ENCODE peak calls at places on chromosome 22, in six cellular contexts. Q is H9, A is adrenal gland, E is thoracic aorta, W is foreskin keratinocyte, S is progenitor cell of endocrine pancreas. L is an unnamed sample.

GRCh38 chr22:21802056-21802455 is 65.4 kb downstream of the MAPK1 start:
- DNase-seq in Q (no peak), A (no peak), E (no peak), W (no peak), S (no peak), L (no peak)

GRCh38 chr22:47157486-47158270 is 395.2 kb downstream of the TBC1D22A start:
- DNase-seq in Q (no peak), A (no peak), E (no peak), W (no peak), S (no peak), L (no peak)

GRCh38 chr22:21000215-21000986 is 1.5 kb downstream of the THAP7 start:
- DNase-seq in Q (no peak), A (no peak), E (no peak), W (no peak), S (no peak), L (no peak)

GRCh38 chr22:22342697-22343602 is 98.4 kb downstream of the VPREB1 start:
- DNase-seq in Q (peak; percentile 93), A (peak; percentile 55), E (no peak), W (peak; percentile 72), S (peak; percentile 93), L (no peak)

GRCh38 chr22:40463017-40463631 is 92.7 kb downstream of the SGSM3 start:
- DNase-seq in Q (no peak), A (no peak), E (no peak), W (no peak), S (no peak), L (no peak)

GRCh38 chr22:41526802-41527799 is 17.2 kb downstream of the POLR3H start:
- DNase-seq in Q (peak; percentile 63), A (peak; percentile 68), E (no peak), W (no peak), S (no peak), L (no peak)

GRCh38 chr22:41562461-41562860 is 1.7 kb downstream of the CSDC2 start:
- DNase-seq in Q (no peak), A (no peak), E (no peak), W (no peak), S (no peak), L (no peak)

GRCh38 chr22:17271711-17272451 is 52.6 kb upstream of the ADA2 start:
- DNase-seq in Q (no peak), A (no peak), E (no peak), W (no peak), S (no peak), L (no peak)

GRCh38 chr22:46761017-46761416 is 1.4 kb upstream of the TBC1D22A start:
- DNase-seq in Q (no peak), A (no peak), E (no peak), W (no peak), S (no peak), L (no peak)

GRCh38 chr22:30695351-30695762 is 683 bp downstream of the OSBP2 start:
- DNase-seq in Q (peak; percentile 35), A (no peak), E (no peak), W (no peak), S (no peak), L (no peak)

GRCh38 chr22:25728064-25728463 is 13.9 kb upstream of the MYO18B start:
- DNase-seq in Q (no peak), A (no peak), E (no peak), W (no peak), S (no peak), L (no peak)

GRCh38 chr22:32378703-32379272 is 21.1 kb downstream of the RFPL3 start:
- DNase-seq in Q (peak; percentile 81), A (peak; percentile 17), E (no peak), W (peak; percentile 33), S (peak; percentile 26), L (no peak)

GRCh38 chr22:31628969-31629723 is 32.9 kb downstream of the PISD start:
- DNase-seq in Q (peak; percentile 28), A (no peak), E (no peak), W (no peak), S (no peak), L (no peak)

GRCh38 chr22:46737976-46738641 is at the start of gene CERK:
- DNase-seq in Q (peak; percentile 61), A (peak; percentile 81), E (no peak), W (no peak), S (peak; percentile 34), L (peak; percentile 66)

GRCh38 chr22:41445171-41446056 is 1.2 kb downstream of the TOB2 start:
- DNase-seq in Q (peak; percentile 45), A (peak; percentile 55), E (no peak), W (peak; percentile 31), S (no peak), L (no peak)

GRCh38 chr22:39117585-39118191 is 20.6 kb downstream of the APOBEC3H start:
- DNase-seq in Q (peak; percentile 62), A (peak; percentile 73), E (no peak), W (peak; percentile 28), S (no peak), L (no peak)

GRCh38 chr22:42083119-42083518 is 3.6 kb downstream of the SMDT1 start:
- DNase-seq in Q (no peak), A (no peak), E (no peak), W (no peak), S (no peak), L (no peak)

GRCh38 chr22:49573109-49573765 is 254.4 kb downstream of the BRD1 start:
- DNase-seq in Q (peak; percentile 12), A (no peak), E (no peak), W (no peak), S (no peak), L (no peak)

GRCh38 chr22:47032956-47033647 is 270.7 kb downstream of the TBC1D22A start:
- DNase-seq in Q (no peak), A (no peak), E (no peak), W (peak; percentile 60), S (no peak), L (no peak)

GRCh38 chr22:33389927-33390326 is 331.7 kb upstream of the SYN3 start:
- DNase-seq in Q (no peak), A (no peak), E (no peak), W (no peak), S (no peak), L (no peak)

GRCh38 chr22:41880653-41881052 is 34.2 kb downstream of the SHISA8 start:
- DNase-seq in Q (no peak), A (no peak), E (no peak), W (no peak), S (no peak), L (no peak)

GRCh38 chr22:30206964-30207363 is 39.6 kb downstream of the LIF start:
- DNase-seq in Q (peak; percentile 55), A (peak; percentile 79), E (no peak), W (peak; percentile 86), S (no peak), L (peak; percentile 53)

GRCh38 chr22:32103648-32104326 is 55.3 kb downstream of the C22orf42 start:
- DNase-seq in Q (no peak), A (no peak), E (no peak), W (no peak), S (no peak), L (no peak)

GRCh38 chr22:41290262-41291221 is 4.6 kb upstream of the RANGAP1 start:
- DNase-seq in Q (peak; percentile 50), A (no peak), E (no peak), W (peak; percentile 89), S (no peak), L (no peak)

GRCh38 chr22:36156515-36157419 is 3.8 kb downstream of the APOL3 start:
- DNase-seq in Q (peak; percentile 56), A (peak; percentile 96), E (peak; percentile 80), W (peak; percentile 45), S (no peak), L (peak; percentile 45)

GRCh38 chr22:17159504-17159951 is 451 bp upstream of the HDHD5 start:
- DNase-seq in Q (no peak), A (peak; percentile 51), E (peak; percentile 8), W (peak; percentile 62), S (no peak), L (peak; percentile 55)

GRCh38 chr22:27747396-27748256 is 53.9 kb downstream of the MN1 start:
- DNase-seq in Q (no peak), A (no peak), E (no peak), W (no peak), S (no peak), L (no peak)
- TF ChIP-seq CTCF in Q (peak; percentile 69), A (no peak), E (peak; percentile 61), W (peak; percentile 36), S (peak; percentile 16), L (no peak)

GRCh38 chr22:48517039-48518030 is 1310.3 kb downstream of the BRD1 start:
- DNase-seq in Q (no peak), A (no peak), E (no peak), W (no peak), S (no peak), L (no peak)
- TF ChIP-seq CTCF in Q (peak; percentile 21), A (no peak), E (no peak), W (no peak), S (peak; percentile 39), L (no peak)

DNA sequence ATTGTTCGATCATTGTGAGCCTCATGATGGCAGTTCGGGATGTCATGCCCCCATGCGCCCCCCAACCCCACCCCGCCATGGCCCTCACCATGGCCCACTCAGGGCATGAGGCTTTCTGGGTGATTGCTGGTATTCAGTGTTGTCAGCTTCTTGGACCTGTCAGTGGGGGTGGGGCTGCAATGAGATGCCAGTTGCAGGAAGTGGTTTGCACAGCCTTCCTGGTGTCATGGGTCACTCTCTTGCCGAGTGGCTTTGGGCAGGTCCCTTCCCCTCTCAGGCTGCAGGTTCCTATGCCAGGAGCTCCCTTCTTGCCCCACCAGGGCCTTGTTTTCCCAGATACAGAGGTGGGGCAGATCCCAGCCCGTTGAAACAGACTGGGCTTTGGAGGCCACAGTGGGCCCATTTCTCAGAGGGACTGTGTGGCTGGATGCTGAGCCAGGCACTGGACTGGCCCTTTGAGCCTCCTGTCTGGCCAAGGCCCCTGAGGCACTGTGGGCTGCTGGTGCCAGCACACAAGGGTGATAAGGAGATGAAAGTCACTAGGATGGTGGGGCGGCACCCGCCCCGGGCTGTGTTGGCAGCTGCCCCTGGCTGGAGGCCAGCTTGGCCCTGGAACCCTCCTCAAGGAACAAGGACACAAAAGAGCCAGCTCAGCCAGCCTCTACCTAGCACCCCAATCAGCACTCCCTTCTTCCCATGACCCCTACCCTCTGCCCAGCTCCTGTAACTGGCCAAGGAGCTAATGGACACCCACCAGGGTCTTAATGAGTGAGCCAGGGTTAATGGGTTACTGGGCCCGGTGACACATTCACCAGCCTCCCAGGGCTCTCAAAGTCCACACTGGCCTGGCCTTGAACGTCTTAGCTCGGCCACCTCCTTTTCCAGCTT is 1.5 kb upstream of the GGT1 start:
- DNase-seq in Q (no peak), A (peak; percentile 81), E (no peak), W (no peak), S (no peak), L (no peak)
- TF ChIP-seq CTCF in Q (no peak), A (no peak), E (no peak), W (no peak), S (no peak), L (no peak)

DNA sequence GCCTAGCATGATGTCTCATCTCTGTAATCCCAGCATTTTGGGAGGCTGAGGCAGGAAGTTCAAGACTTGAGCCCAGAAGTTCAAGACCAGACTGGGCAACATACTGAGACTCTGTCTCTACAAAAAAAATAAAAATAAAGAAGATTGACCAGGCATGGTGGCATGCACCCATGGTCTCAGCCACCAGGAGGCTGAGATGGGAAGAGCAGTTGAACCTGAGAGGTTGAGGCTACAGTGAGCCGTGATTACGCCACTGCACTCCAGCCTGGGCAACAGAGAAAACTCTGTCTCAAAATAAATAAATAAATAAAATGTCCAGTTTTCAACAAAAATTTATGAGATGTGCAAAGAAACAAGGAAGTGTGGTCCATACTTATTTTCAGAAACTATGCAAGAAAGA is 28.3 kb downstream of the EFCAB6 start:
- DNase-seq in Q (no peak), A (no peak), E (no peak), W (no peak), S (no peak), L (no peak)
- TF ChIP-seq CTCF in Q (peak; percentile 58), A (no peak), E (no peak), W (peak; percentile 20), S (peak; percentile 41), L (peak; percentile 26)